ENCODE peak calls at places on chromosomes 2 and 18, in eight cellular contexts. H, O, E, I, F, W, J and X are unnamed samples.

GRCh38 chr18:37534627-37535026 is 31.0 kb downstream of the CELF4 start:
- DNase-seq in H (no peak), O (no peak), E (no peak), I (no peak), F (no peak), W (no peak), J (no peak), X (no peak)

GRCh38 chr18:67766930-67767329 is 250.4 kb upstream of the DSEL start:
- DNase-seq in H (no peak), O (no peak), E (no peak), I (no peak), F (peak; percentile 82), W (no peak), J (no peak), X (peak; percentile 36)

GRCh38 chr2:222670191-222671038 is 1.0 kb upstream of the MOGAT1 start:
- DNase-seq in H (no peak), O (no peak), E (no peak), I (no peak), F (no peak), W (no peak), J (peak; percentile 90), X (no peak)

GRCh38 chr2:11071207-11071606 is 84.1 kb upstream of the SLC66A3 start:
- DNase-seq in H (peak; percentile 45), O (no peak), E (peak; percentile 45), I (no peak), F (no peak), W (no peak), J (no peak), X (peak; percentile 12)

GRCh38 chr2:130351495-130352125 is 4.2 kb upstream of the PTPN18 start:
- DNase-seq in H (no peak), O (no peak), E (peak; percentile 46), I (no peak), F (no peak), W (no peak), J (no peak), X (no peak)

GRCh38 chr2:160125828-160126227 is 63.4 kb upstream of the PLA2R1 start:
- DNase-seq in H (no peak), O (no peak), E (no peak), I (no peak), F (no peak), W (no peak), J (no peak), X (peak; percentile 66)

GRCh38 chr18:3604626-3605408 is 154.8 kb downstream of the TGIF1 start:
- DNase-seq in H (no peak), O (no peak), E (no peak), I (peak; percentile 80), F (peak; percentile 97), W (no peak), J (peak; percentile 93), X (peak; percentile 44)

GRCh38 chr2:108833219-108833618 is 46.6 kb downstream of the CCDC138 start:
- DNase-seq in H (no peak), O (no peak), E (no peak), I (no peak), F (peak; percentile 2), W (no peak), J (peak; percentile 37), X (no peak)

GRCh38 chr2:27220091-27220490 is 2.9 kb downstream of the CAD start:
- DNase-seq in H (no peak), O (no peak), E (no peak), I (no peak), F (no peak), W (no peak), J (no peak), X (no peak)

GRCh38 chr18:66560092-66560491 is 43.8 kb downstream of the CDH19 start:
- DNase-seq in H (no peak), O (no peak), E (no peak), I (peak; percentile 43), F (peak; percentile 18), W (no peak), J (peak; percentile 34), X (peak; percentile 40)

GRCh38 chr2:164439235-164439634 is 182.0 kb downstream of the GRB14 start:
- DNase-seq in H (no peak), O (no peak), E (no peak), I (no peak), F (no peak), W (no peak), J (no peak), X (no peak)

GRCh38 chr2:241443486-241444223 is 64.7 kb downstream of the STK25 start:
- DNase-seq in H (no peak), O (peak; percentile 90), E (no peak), I (peak; percentile 96), F (peak; percentile 86), W (no peak), J (no peak), X (peak; percentile 65)

GRCh38 chr2:27734305-27734704 is 37.2 kb upstream of the MRPL33 start:
- DNase-seq in H (no peak), O (no peak), E (no peak), I (no peak), F (no peak), W (no peak), J (no peak), X (no peak)

GRCh38 chr18:26875040-26875654 is 9.6 kb upstream of the AQP4 start:
- DNase-seq in H (no peak), O (no peak), E (no peak), I (no peak), F (no peak), W (no peak), J (peak; percentile 83), X (no peak)

GRCh38 chr2:24926602-24927252 is 6.7 kb upstream of the ADCY3 start:
- DNase-seq in H (peak; percentile 85), O (no peak), E (peak; percentile 71), I (no peak), F (peak; percentile 21), W (peak; percentile 60), J (no peak), X (no peak)

GRCh38 chr18:11710578-11710977 is 21.5 kb downstream of the GNAL start:
- DNase-seq in H (no peak), O (no peak), E (no peak), I (no peak), F (no peak), W (no peak), J (no peak), X (no peak)

GRCh38 chr2:233051241-233052149 is 8.6 kb upstream of the INPP5D start:
- DNase-seq in H (peak; percentile 57), O (no peak), E (peak; percentile 78), I (no peak), F (peak; percentile 83), W (peak; percentile 87), J (no peak), X (no peak)

GRCh38 chr2:112153179-112153490 is 14.9 kb downstream of the FBLN7 start:
- DNase-seq in H (no peak), O (no peak), E (peak; percentile 34), I (no peak), F (peak; percentile 19), W (no peak), J (no peak), X (no peak)

GRCh38 chr2:43027103-43027482 is 199.3 kb downstream of the ZFP36L2 start:
- DNase-seq in H (no peak), O (no peak), E (no peak), I (no peak), F (no peak), W (no peak), J (no peak), X (no peak)

GRCh38 chr18:46768166-46768921 is 11.5 kb upstream of the ST8SIA5 start:
- DNase-seq in H (no peak), O (no peak), E (no peak), I (no peak), F (no peak), W (peak; percentile 72), J (no peak), X (no peak)

GRCh38 chr2:86488561-86489250 is 47.5 kb downstream of the KDM3A start:
- DNase-seq in H (no peak), O (no peak), E (no peak), I (no peak), F (no peak), W (no peak), J (no peak), X (no peak)
- H3K27ac ChIP-seq in H (no peak overlapping the region), O (no peak overlapping the region), E (no peak overlapping the region), I (no peak overlapping the region), F (no peak overlapping the region), W (no peak overlapping the region), J (no peak overlapping the region), X (no peak overlapping the region)

GRCh38 chr2:226978300-226978699 is 142.4 kb downstream of the RHBDD1 start:
- DNase-seq in H (no peak), O (no peak), E (no peak), I (no peak), F (no peak), W (no peak), J (no peak), X (no peak)
- H3K27ac ChIP-seq in H (no peak overlapping the region), O (no peak overlapping the region), E (no peak overlapping the region), I (no peak overlapping the region), F (no peak overlapping the region), W (no peak overlapping the region), J (no peak overlapping the region), X (no peak overlapping the region)

GRCh38 chr2:159088906-159089305 is 120.5 kb downstream of the TANC1 start:
- DNase-seq in H (no peak), O (no peak), E (no peak), I (no peak), F (no peak), W (no peak), J (no peak), X (no peak)
- H3K27ac ChIP-seq in H (peak overlapping the region; percentile 52), O (no peak overlapping the region), E (no peak overlapping the region), I (no peak overlapping the region), F (no peak overlapping the region), W (peak overlapping the region; percentile 70), J (no peak overlapping the region), X (no peak overlapping the region)

GRCh38 chr2:237861-238260 is 26.0 kb downstream of the SH3YL1 start:
- DNase-seq in H (no peak), O (no peak), E (no peak), I (no peak), F (no peak), W (no peak), J (no peak), X (no peak)
- H3K27ac ChIP-seq in H (no peak overlapping the region), O (no peak overlapping the region), E (no peak overlapping the region), I (no peak overlapping the region), F (no peak overlapping the region), W (no peak overlapping the region), J (no peak overlapping the region), X (no peak overlapping the region)

DNA sequence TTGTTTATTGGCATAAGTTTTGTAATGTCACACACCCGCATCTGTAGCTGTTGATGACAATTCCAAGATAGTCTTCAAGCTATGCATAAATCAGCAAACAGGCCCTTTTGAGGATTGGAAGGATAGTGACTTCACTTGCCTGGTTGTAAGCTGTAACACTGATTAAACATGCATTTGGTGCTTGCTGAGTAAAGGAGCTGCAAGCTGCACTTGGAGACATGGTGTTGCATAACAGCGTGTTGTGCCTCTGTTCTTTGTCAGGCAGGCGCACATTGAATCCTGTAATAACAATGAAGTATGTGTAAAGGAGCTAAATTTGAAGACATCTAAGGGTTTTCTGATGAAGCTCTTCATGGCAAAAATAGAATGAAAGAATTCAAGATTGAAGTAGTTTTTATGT is 68.7 kb upstream of the TTC27 start:
- DNase-seq in H (no peak), O (no peak), E (no peak), I (no peak), F (peak; percentile 11), W (no peak), J (no peak), X (no peak)
- H3K27ac ChIP-seq in H (no peak overlapping the region), O (no peak overlapping the region), E (no peak overlapping the region), I (no peak overlapping the region), F (no peak overlapping the region), W (no peak overlapping the region), J (no peak overlapping the region), X (no peak overlapping the region)